ENCODE peak calls at places on chromosomes 6 and 20, in four cellular contexts. One of them, this sample, is unnamed. For H3K9me3, the result is how much of the 10 kb centered on the place peaks cover.

GRCh38 chr20:444862-445426 is 17.4 kb downstream of the TBC1D20 start:
- DNase-seq in colonic mucosa: no peak
- DNase-seq in aorta: no peak
- DNase-seq in AG04450: no peak
- DNase-seq in this sample: no peak

GRCh38 chr6:140051521-140052455 is 677.3 kb upstream of the CITED2 start:
- DNase-seq in colonic mucosa: no peak
- DNase-seq in aorta: no peak
- DNase-seq in AG04450: peak
- DNase-seq in this sample: no peak

GRCh38 chr20:35511814-35512420 is 17.5 kb downstream of the C20orf173 start:
- DNase-seq in colonic mucosa: peak
- DNase-seq in aorta: peak
- DNase-seq in AG04450: no peak
- DNase-seq in this sample: no peak

GRCh38 chr20:54573838-54574237 is 98.4 kb downstream of the DOK5 start:
- DNase-seq in colonic mucosa: no peak
- DNase-seq in aorta: peak
- DNase-seq in AG04450: no peak
- DNase-seq in this sample: no peak

GRCh38 chr20:4633379-4633778 is 88.3 kb upstream of the PRND start:
- DNase-seq in colonic mucosa: no peak
- DNase-seq in aorta: no peak
- DNase-seq in AG04450: peak
- DNase-seq in this sample: no peak

GRCh38 chr20:61940976-61941720 is 124.5 kb downstream of the TAF4 start:
- DNase-seq in colonic mucosa: no peak
- DNase-seq in aorta: no peak
- DNase-seq in AG04450: no peak
- DNase-seq in this sample: no peak

GRCh38 chr20:46965477-46965876 is 70.8 kb downstream of the EYA2 start:
- DNase-seq in colonic mucosa: no peak
- DNase-seq in aorta: no peak
- DNase-seq in AG04450: no peak
- DNase-seq in this sample: no peak

GRCh38 chr6:3809515-3809891 is 39.7 kb upstream of the FAM50B start:
- DNase-seq in colonic mucosa: no peak
- DNase-seq in aorta: no peak
- DNase-seq in AG04450: no peak
- DNase-seq in this sample: no peak

GRCh38 chr6:167738386-167738785 is 88.3 kb upstream of the AFDN start:
- DNase-seq in colonic mucosa: no peak
- DNase-seq in aorta: no peak
- DNase-seq in AG04450: no peak
- DNase-seq in this sample: no peak
- H3K9me3 ChIP-seq in colonic mucosa: under half
- H3K9me3 ChIP-seq in aorta: under half
- H3K9me3 ChIP-seq in AG04450: half or more
- H3K9me3 ChIP-seq in this sample: under half

DNA sequence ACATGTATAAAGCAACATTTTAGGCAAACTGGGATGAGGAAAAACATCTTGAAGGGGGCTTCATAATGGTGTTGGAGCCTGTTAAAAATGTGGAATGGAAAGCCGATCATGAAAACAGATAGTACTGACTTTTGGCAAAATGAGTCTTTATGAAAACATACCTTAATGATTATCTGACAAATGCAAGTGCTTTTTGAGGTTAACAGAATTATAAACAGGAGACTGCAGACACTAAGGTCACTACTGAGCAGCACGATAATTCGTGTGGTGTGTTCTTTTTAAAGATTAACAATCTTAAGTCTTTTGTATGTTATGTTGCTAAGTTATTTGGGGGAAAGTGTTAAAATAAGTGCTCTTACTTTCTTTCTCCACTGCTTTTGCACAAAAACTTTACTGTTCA is 73.0 kb downstream of the CDYL start:
- DNase-seq in colonic mucosa: no peak
- DNase-seq in aorta: no peak
- DNase-seq in AG04450: no peak
- DNase-seq in this sample: no peak
- H3K9me3 ChIP-seq in colonic mucosa: under half
- H3K9me3 ChIP-seq in aorta: under half
- H3K9me3 ChIP-seq in AG04450: under half
- H3K9me3 ChIP-seq in this sample: under half

GRCh38 chr20:11752336-11752735 is 165.4 kb upstream of the BTBD3 start:
- DNase-seq in colonic mucosa: no peak
- DNase-seq in aorta: no peak
- DNase-seq in AG04450: no peak
- DNase-seq in this sample: no peak
- H3K9me3 ChIP-seq in colonic mucosa: under half
- H3K9me3 ChIP-seq in aorta: under half
- H3K9me3 ChIP-seq in AG04450: under half
- H3K9me3 ChIP-seq in this sample: under half

DNA sequence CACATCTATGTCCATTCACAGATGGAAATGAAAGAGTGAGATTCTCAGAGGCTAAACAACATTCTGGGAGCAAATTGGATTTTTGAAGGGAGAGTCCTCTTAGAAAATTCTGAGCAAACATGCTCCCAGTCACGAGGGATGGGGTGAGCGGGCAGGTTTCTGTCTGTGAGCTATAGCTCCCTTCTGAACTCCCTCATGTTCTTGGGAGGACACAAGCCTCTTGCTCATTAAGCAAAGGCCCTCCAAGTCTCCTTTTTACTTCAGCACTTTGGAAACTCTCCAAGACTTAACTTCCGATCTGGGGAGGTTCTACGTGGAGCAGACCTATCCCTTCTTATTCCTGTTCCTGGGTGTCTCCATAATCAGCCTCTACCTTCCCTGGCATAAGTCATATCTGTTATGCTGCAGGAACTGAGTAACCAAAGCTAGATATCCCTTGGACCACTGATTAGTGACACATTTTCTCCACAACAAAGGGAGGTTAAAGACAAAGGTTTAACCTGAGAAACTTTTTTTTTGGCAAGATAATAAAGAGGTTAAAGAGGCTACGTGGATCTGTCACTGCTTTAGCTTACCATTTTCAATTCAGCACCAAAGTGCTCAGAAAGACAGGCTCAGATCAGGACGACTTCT is 33.0 kb upstream of the SMIM29 start:
- DNase-seq in colonic mucosa: no peak
- DNase-seq in aorta: no peak
- DNase-seq in AG04450: no peak
- DNase-seq in this sample: no peak
- H3K9me3 ChIP-seq in colonic mucosa: under half
- H3K9me3 ChIP-seq in aorta: under half
- H3K9me3 ChIP-seq in AG04450: under half
- H3K9me3 ChIP-seq in this sample: under half

GRCh38 chr6:9159051-9159450 is 723.7 kb upstream of the SLC35B3 start:
- DNase-seq in colonic mucosa: no peak
- DNase-seq in aorta: no peak
- DNase-seq in AG04450: no peak
- DNase-seq in this sample: no peak

GRCh38 chr6:9155836-9156235 is 720.5 kb upstream of the SLC35B3 start:
- DNase-seq in colonic mucosa: no peak
- DNase-seq in aorta: no peak
- DNase-seq in AG04450: no peak
- DNase-seq in this sample: no peak

GRCh38 chr6:9161731-9162130 is 726.4 kb upstream of the SLC35B3 start:
- DNase-seq in colonic mucosa: no peak
- DNase-seq in aorta: no peak
- DNase-seq in AG04450: no peak
- DNase-seq in this sample: no peak
- H3K9me3 ChIP-seq in colonic mucosa: under half
- H3K9me3 ChIP-seq in aorta: under half
- H3K9me3 ChIP-seq in AG04450: under half
- H3K9me3 ChIP-seq in this sample: under half

DNA sequence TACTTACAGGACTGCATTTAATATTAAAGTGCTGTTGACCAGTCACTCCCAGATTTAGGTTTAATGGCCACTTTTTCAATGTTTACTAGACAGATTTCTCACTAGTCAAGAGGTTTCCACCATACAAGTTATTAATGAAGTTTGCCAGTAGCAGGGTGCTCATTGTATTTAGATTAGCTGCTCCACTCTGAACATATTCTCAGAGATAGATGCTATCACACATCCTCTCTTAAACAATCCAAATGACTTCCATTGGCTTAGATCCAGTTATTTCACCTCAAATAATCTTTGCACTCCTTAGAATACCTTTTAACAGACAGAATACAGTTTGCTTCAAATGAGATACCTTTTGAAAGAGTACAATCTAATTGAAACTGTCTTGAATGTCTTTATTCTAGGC is 276.1 kb downstream of the HDGFL1 start:
- DNase-seq in colonic mucosa: no peak
- DNase-seq in aorta: no peak
- DNase-seq in AG04450: no peak
- DNase-seq in this sample: no peak
- H3K9me3 ChIP-seq in colonic mucosa: under half
- H3K9me3 ChIP-seq in aorta: under half
- H3K9me3 ChIP-seq in AG04450: under half
- H3K9me3 ChIP-seq in this sample: under half